ENCODE peak calls at places on chromosomes 6 and 20, in nine cellular contexts. A is epithelial cell of esophagus; C is heart right ventricle; T is endodermal cell; I is MM.1S; S is osteocyte; U is type B pancreatic cell; X is CD8-positive, alpha-beta T cell; O is endothelial cell. Y is an unnamed sample.

GRCh38 chr6:145148392-145149175 is 586.7 kb downstream of the EPM2A start:
- DNase-seq in A (peak), C (peak), T (no peak), I (peak), S (no peak), U (no peak), X (no peak), O (no peak), Y (no peak)

GRCh38 chr6:158837684-158838625 is 18.8 kb upstream of the EZR start:
- DNase-seq in A (peak), C (no peak), T (peak), I (no peak), S (no peak), U (no peak), X (no peak), O (no peak), Y (no peak)

GRCh38 chr20:7586481-7586880 is 353.8 kb downstream of the HAO1 start:
- DNase-seq in A (no peak), C (no peak), T (no peak), I (no peak), S (no peak), U (no peak), X (no peak), O (no peak), Y (no peak)

GRCh38 chr6:54074591-54075195 is 36.5 kb upstream of the MLIP start:
- DNase-seq in A (no peak), C (no peak), T (peak), I (no peak), S (no peak), U (no peak), X (no peak), O (no peak), Y (no peak)

GRCh38 chr6:78910611-78911134 is 43.3 kb downstream of the IRAK1BP1 start:
- DNase-seq in A (peak), C (peak), T (peak), I (no peak), S (no peak), U (peak), X (no peak), O (peak), Y (no peak)

GRCh38 chr20:45341939-45342862 is 6.0 kb downstream of the SDC4 start:
- DNase-seq in A (no peak), C (peak), T (peak), I (no peak), S (no peak), U (no peak), X (no peak), O (peak), Y (no peak)

GRCh38 chr6:17998442-17998841 is 11.0 kb upstream of the KIF13A start:
- DNase-seq in A (peak), C (no peak), T (peak), I (no peak), S (no peak), U (no peak), X (no peak), O (no peak), Y (no peak)

GRCh38 chr20:20303742-20304141 is 64.2 kb upstream of the INSM1 start:
- DNase-seq in A (no peak), C (peak), T (no peak), I (no peak), S (no peak), U (no peak), X (no peak), O (no peak), Y (no peak)

GRCh38 chr6:132714160-132714559 is 305 bp upstream of the VNN1 start:
- DNase-seq in A (no peak), C (no peak), T (no peak), I (no peak), S (no peak), U (no peak), X (no peak), O (no peak), Y (no peak)

GRCh38 chr6:92538296-92538695 is 881.1 kb downstream of the EPHA7 start:
- DNase-seq in A (peak), C (no peak), T (no peak), I (no peak), S (no peak), U (no peak), X (no peak), O (no peak), Y (no peak)

GRCh38 chr6:49570474-49571079 is 20.1 kb downstream of the C6orf141 start:
- DNase-seq in A (peak), C (no peak), T (no peak), I (no peak), S (no peak), U (no peak), X (no peak), O (no peak), Y (peak)
- TF ChIP-seq CTCF in A (peak), C (no peak), T (peak), I (no peak), S (no peak), U (no peak), X (no peak), O (no peak), Y (peak)

DNA sequence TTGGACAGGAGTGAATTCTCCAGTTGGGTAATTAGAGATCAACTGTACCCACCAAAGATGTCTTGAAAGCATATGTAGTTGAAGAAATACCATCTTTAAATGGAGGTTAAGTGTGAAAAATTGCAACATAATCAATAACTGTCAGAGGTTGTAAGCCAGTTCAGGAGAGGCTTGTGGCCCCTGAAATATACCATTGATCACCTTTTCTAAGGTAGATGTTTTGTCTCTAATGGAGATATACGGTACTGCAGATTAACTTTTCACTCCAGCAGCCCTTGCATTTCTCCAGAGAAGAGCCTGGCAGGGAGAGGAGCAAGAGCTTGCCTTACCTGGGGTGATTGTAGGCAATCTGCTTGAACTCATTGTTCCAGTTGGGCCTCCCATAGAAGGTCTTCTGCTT is 48.8 kb downstream of the NOX3 start:
- DNase-seq in A (no peak), C (no peak), T (no peak), I (no peak), S (no peak), U (no peak), X (no peak), O (no peak), Y (no peak)
- TF ChIP-seq CTCF in A (no peak), C (no peak), T (peak), I (no peak), S (no peak), U (peak), X (no peak), O (peak), Y (no peak)

DNA sequence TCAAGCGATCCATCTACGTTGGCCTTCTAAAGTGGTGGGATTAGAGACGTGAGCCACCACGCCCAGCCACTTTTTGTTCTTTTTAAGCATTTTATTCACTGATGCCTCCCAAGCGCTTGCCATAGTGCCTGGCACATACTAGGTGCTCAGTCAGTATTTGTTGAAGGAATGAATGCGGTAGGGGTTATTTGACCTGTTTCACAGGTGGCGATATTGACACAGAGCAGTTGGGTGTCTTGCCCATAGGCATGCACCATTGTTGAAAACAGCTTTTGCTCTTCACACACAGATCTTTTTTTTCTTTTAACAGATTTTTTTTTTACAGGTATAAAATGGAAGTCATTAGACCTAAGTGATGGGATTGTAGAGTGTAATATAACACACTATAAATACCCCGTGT is 24.6 kb downstream of the RREB1 start:
- DNase-seq in A (no peak), C (no peak), T (no peak), I (no peak), S (no peak), U (no peak), X (no peak), O (no peak), Y (no peak)
- TF ChIP-seq CTCF in A (no peak), C (no peak), T (no peak), I (no peak), S (no peak), U (no peak), X (no peak), O (no peak), Y (no peak)

GRCh38 chr20:42379385-42379784 is 761.2 kb upstream of the CHD6 start:
- DNase-seq in A (no peak), C (no peak), T (peak), I (no peak), S (no peak), U (no peak), X (no peak), O (no peak), Y (no peak)
- TF ChIP-seq CTCF in A (no peak), C (no peak), T (no peak), I (no peak), S (no peak), U (no peak), X (no peak), O (no peak), Y (no peak)

DNA sequence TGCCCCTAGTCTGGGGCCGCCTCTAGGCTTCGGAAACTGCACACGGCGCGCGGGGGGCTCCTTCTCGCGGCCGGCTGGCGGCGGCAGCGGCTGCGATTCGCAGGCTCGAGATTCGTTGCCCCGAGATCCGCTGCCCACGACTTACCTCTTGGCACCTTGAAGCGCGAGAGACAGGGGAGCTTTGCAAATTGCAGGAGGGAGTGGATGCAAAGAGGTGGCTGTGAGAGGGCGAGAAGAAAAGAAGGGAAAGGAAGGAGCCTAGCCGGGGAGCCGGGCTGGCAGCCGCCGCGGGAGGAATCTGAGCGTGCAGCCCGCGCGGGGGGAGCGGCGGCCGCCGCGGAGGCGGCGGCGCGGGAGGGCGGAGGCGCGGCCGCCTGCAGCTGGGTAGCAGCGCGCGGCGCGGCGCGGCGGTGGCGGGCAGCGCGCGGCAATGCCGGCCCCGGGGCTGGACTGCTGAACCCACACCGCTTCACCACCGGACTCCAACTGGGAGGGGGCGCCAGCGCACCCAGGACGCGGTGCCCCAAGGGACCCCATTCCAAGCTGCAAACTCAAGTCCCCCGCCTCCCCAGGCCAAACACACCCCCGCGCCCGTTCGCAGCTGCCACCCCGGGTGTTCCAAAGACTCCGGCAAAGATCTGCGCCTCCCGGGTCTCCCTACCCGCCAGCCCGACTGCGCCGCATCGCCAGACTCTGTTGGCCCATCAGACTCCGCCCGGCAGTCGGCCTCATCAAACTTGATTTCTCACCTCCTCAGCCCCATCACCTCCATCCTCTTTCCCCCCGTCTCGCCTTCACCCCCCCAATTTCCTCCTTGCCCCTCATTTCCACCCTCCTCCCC is 44.2 kb upstream of the SUPT3H start:
- DNase-seq in A (peak), C (peak), T (peak), I (peak), S (peak), U (peak), X (peak), O (peak), Y (no peak)
- TF ChIP-seq CTCF in A (no peak), C (peak), T (no peak), I (peak), S (peak), U (no peak), X (no peak), O (no peak), Y (peak)

GRCh38 chr6:90860822-90861601 is 274.1 kb upstream of the MAP3K7 start:
- DNase-seq in A (peak), C (no peak), T (no peak), I (no peak), S (no peak), U (no peak), X (no peak), O (no peak), Y (no peak)
- TF ChIP-seq CTCF in A (peak), C (no peak), T (peak), I (peak), S (no peak), U (peak), X (no peak), O (no peak), Y (peak)

Y was measured in LNCaP clone FGC.